ENCODE peak calls at places on chromosomes 7 and 10, in ten cellular contexts. V is foreskin fibroblast, X is activated T-cell treated with anti-CD3 and anti-CD28 coated beads for 1 hour, Y is AG10803, I is EH, Q is NCI-H1105 treated with DMSO at 0.1 percent for 48 hours, K is suprapubic skin, R is NCI-H2081, G is NCI-H1694, C is bronchial epithelial cell. S is an unnamed sample.

GRCh38 chr10:128210215-128211063 is 84.2 kb upstream of the MKI67 start:
- DNase-seq in G (no peak), X (peak; percentile 63), I (peak; percentile 27), K (no peak), R (no peak), Q (no peak), V (peak; percentile 14), C (peak; percentile 7), Y (peak; percentile 29), S (no peak)

GRCh38 chr10:52729259-52730104 is 43.1 kb downstream of the MBL2 start:
- DNase-seq in C (peak; percentile 38), K (no peak), I (peak; percentile 49), Q (peak; percentile 18), V (peak; percentile 21), R (peak; percentile 2), G (no peak), Y (peak; percentile 39), X (no peak), S (no peak)

GRCh38 chr7:16419859-16420258 is 1.5 kb downstream of the CRPPA start:
- DNase-seq in R (no peak), Y (no peak), G (peak; percentile 5), I (no peak), X (no peak), K (no peak), C (no peak), Q (no peak), V (no peak), S (no peak)

GRCh38 chr10:133608855-133609254 is 17.7 kb downstream of the FRG2B start:
- DNase-seq in K (no peak), V (peak; percentile 4), C (peak; percentile 28), I (peak; percentile 33), G (no peak), Y (peak; percentile 25), Q (peak; percentile 23), R (no peak), X (no peak), S (no peak)

GRCh38 chr10:61682323-61682722 is 19.6 kb downstream of the CABCOCO1 start:
- DNase-seq in Y (no peak), V (no peak), G (no peak), C (peak; percentile 9), Q (no peak), R (no peak), X (no peak), I (no peak), K (no peak), S (no peak)

GRCh38 chr10:5533098-5533731 is 8.5 kb downstream of the CALML3 start:
- DNase-seq in C (no peak), I (no peak), K (peak; percentile 74), Y (no peak), V (no peak), R (no peak), Q (no peak), X (no peak), G (no peak), S (no peak)

GRCh38 chr10:79072994-79073654 is 4.4 kb downstream of the ZMIZ1 start:
- DNase-seq in Y (no peak), Q (no peak), V (no peak), I (no peak), K (no peak), G (no peak), C (no peak), X (no peak), R (no peak), S (no peak)

GRCh38 chr10:130463876-130464360 is 327.7 kb downstream of the GLRX3 start:
- DNase-seq in Q (no peak), I (no peak), Y (no peak), X (no peak), R (no peak), G (no peak), V (no peak), K (no peak), C (no peak), S (no peak)

GRCh38 chr7:3455826-3456444 is 154.9 kb downstream of the SDK1 start:
- DNase-seq in K (no peak), C (no peak), X (no peak), I (no peak), G (no peak), Q (no peak), R (no peak), V (peak; percentile 10), Y (no peak), S (no peak)

GRCh38 chr10:74640134-74640533 is 186.3 kb upstream of the KAT6B start:
- DNase-seq in I (peak; percentile 49), X (no peak), V (peak; percentile 7), R (peak; percentile 79), G (peak; percentile 76), Q (peak; percentile 58), K (no peak), C (no peak), Y (peak; percentile 4), S (no peak)

GRCh38 chr7:136728945-136729344 is 139.5 kb upstream of the CHRM2 start:
- DNase-seq in Y (no peak), K (no peak), I (no peak), X (no peak), R (no peak), Q (no peak), C (no peak), V (no peak), G (no peak), S (no peak)

GRCh38 chr7:74365320-74366022 is 76.3 kb downstream of the CLIP2 start:
- DNase-seq in R (peak; percentile 11), Q (no peak), K (no peak), G (peak; percentile 70), Y (peak; percentile 22), C (peak; percentile 13), I (peak; percentile 67), V (peak; percentile 34), X (no peak), S (no peak)

GRCh38 chr7:72161534-72161933 is 250.6 kb downstream of the CALN1 start:
- DNase-seq in R (no peak), Y (no peak), G (no peak), C (no peak), V (no peak), K (no peak), X (no peak), I (no peak), Q (no peak), S (no peak)

GRCh38 chr10:70903262-70903921 is 15.0 kb upstream of the PCBD1 start:
- DNase-seq in Y (peak; percentile 53), I (peak; percentile 54), Q (peak; percentile 30), K (no peak), R (no peak), X (no peak), G (peak; percentile 53), C (peak; percentile 9), V (peak; percentile 21), S (no peak)

GRCh38 chr10:29435809-29436501 is 147.1 kb downstream of the LYZL1 start:
- DNase-seq in V (peak; percentile 18), G (no peak), K (no peak), Q (no peak), I (peak; percentile 87), R (no peak), Y (peak; percentile 54), C (no peak), X (no peak), S (peak; percentile 47)

GRCh38 chr7:51154201-51154600 is 162.4 kb downstream of the COBL start:
- DNase-seq in V (no peak), R (no peak), G (no peak), C (no peak), K (no peak), I (no peak), Q (no peak), X (no peak), Y (no peak), S (no peak)

GRCh38 chr7:139034336-139034735 is 1.5 kb downstream of the ZC3HAV1L start:
- DNase-seq in X (no peak), V (peak; percentile 37), K (no peak), Q (no peak), I (peak; percentile 44), C (peak; percentile 50), R (no peak), Y (no peak), G (no peak), S (no peak)

GRCh38 chr10:77661674-77662073 is 24.1 kb upstream of the KCNMA1 start:
- DNase-seq in X (no peak), Q (no peak), R (no peak), Y (no peak), I (no peak), K (no peak), G (no peak), C (no peak), V (no peak), S (no peak)

GRCh38 chr7:30906520-30907240 is 5.0 kb upstream of the AQP1 start:
- DNase-seq in V (peak; percentile 53), I (peak; percentile 84), G (no peak), C (no peak), X (no peak), R (no peak), K (no peak), Y (peak; percentile 81), Q (no peak), S (peak; percentile 47)

GRCh38 chr10:26269754-26270153 is 53.2 kb downstream of the GAD2 start:
- DNase-seq in X (no peak), Q (peak; percentile 43), G (peak; percentile 12), Y (peak; percentile 35), I (peak; percentile 41), R (peak; percentile 46), C (peak; percentile 16), V (no peak), K (no peak), S (no peak)

GRCh38 chr7:55504093-55504859 is 68.0 kb downstream of the VOPP1 start:
- DNase-seq in Q (peak; percentile 54), X (no peak), K (no peak), C (peak; percentile 42), I (peak; percentile 79), G (no peak), Y (peak; percentile 22), R (no peak), V (peak; percentile 26), S (no peak)

GRCh38 chr10:8416755-8417154 is 362.3 kb downstream of the GATA3 start:
- DNase-seq in Y (no peak), C (no peak), X (no peak), G (no peak), R (no peak), V (no peak), Q (no peak), I (no peak), K (no peak), S (no peak)

GRCh38 chr7:138825049-138825721 is 27.2 kb upstream of the ATP6V0A4 start:
- DNase-seq in I (no peak), V (no peak), G (no peak), Y (no peak), C (no peak), Q (no peak), K (no peak), R (no peak), X (no peak), S (no peak)

GRCh38 chr10:110274629-110275028 is 30.1 kb downstream of the SMNDC1 start:
- DNase-seq in Q (no peak), Y (no peak), I (no peak), V (no peak), G (no peak), X (no peak), C (no peak), R (no peak), K (no peak), S (no peak)

GRCh38 chr10:132446661-132447445 is 49.9 kb downstream of the PWWP2B start:
- DNase-seq in C (peak; percentile 79), K (no peak), Q (no peak), G (no peak), I (peak; percentile 60), Y (peak; percentile 41), X (peak; percentile 55), V (no peak), R (peak; percentile 68), S (no peak)

GRCh38 chr10:24958701-24959392 is 6.4 kb upstream of the PRTFDC1 start:
- DNase-seq in G (no peak), K (no peak), X (no peak), V (peak; percentile 80), R (no peak), Q (no peak), I (peak; percentile 65), Y (peak; percentile 84), C (no peak), S (peak; percentile 53)

GRCh38 chr10:60937022-60937421 is 7.0 kb downstream of the RHOBTB1 start:
- DNase-seq in K (no peak), Y (no peak), X (no peak), C (no peak), G (no peak), I (no peak), V (no peak), R (no peak), Q (no peak), S (no peak)

GRCh38 chr10:105252908-105253307 is 611.8 kb downstream of the SORCS3 start:
- DNase-seq in I (no peak), X (no peak), G (no peak), Y (no peak), V (no peak), R (no peak), C (peak; percentile 4), Q (peak; percentile 16), K (no peak), S (no peak)

S was measured in GM04503.